ENCODE peak calls at places on chromosomes 1 and 21, in seven cellular contexts. One of them, this sample, is unnamed.

GRCh38 chr1:209675567-209676154 is 449 bp downstream of the G0S2 start:
- DNase-seq in GM06990: peak; percentile 20
- DNase-seq in Panc1: no peak
- DNase-seq in psoas muscle: no peak
- DNase-seq in uterus: peak; percentile 46
- DNase-seq in right lobe of liver: peak; percentile 62
- DNase-seq in left lung: peak; percentile 86
- DNase-seq in this sample: no peak

GRCh38 chr1:8879348-8880067 is 1.0 kb upstream of the ENO1 start:
- DNase-seq in right lobe of liver: no peak
- DNase-seq in Panc1: no peak
- DNase-seq in left lung: no peak
- DNase-seq in psoas muscle: no peak
- DNase-seq in GM06990: no peak
- DNase-seq in uterus: no peak
- DNase-seq in this sample: no peak

GRCh38 chr1:152774875-152775274 is at the start of gene LCE1F:
- DNase-seq in uterus: no peak
- DNase-seq in right lobe of liver: no peak
- DNase-seq in GM06990: no peak
- DNase-seq in Panc1: no peak
- DNase-seq in left lung: no peak
- DNase-seq in psoas muscle: no peak
- DNase-seq in this sample: no peak

GRCh38 chr1:11961230-11961629 is 19.0 kb upstream of the MFN2 start:
- DNase-seq in uterus: no peak
- DNase-seq in right lobe of liver: no peak
- DNase-seq in psoas muscle: no peak
- DNase-seq in Panc1: no peak
- DNase-seq in left lung: no peak
- DNase-seq in GM06990: no peak
- DNase-seq in this sample: no peak

GRCh38 chr1:170145691-170146676 is at the start of gene NTMT2:
- DNase-seq in right lobe of liver: no peak
- DNase-seq in uterus: no peak
- DNase-seq in GM06990: no peak
- DNase-seq in psoas muscle: no peak
- DNase-seq in left lung: peak; percentile 17
- DNase-seq in Panc1: no peak
- DNase-seq in this sample: no peak

GRCh38 chr1:22852144-22852543 is 120.5 kb downstream of the LACTBL1 start:
- DNase-seq in GM06990: no peak
- DNase-seq in uterus: no peak
- DNase-seq in psoas muscle: peak; percentile 11
- DNase-seq in left lung: no peak
- DNase-seq in right lobe of liver: no peak
- DNase-seq in Panc1: no peak
- DNase-seq in this sample: no peak

GRCh38 chr1:201119826-201120225 is 7.2 kb downstream of the ASCL5 start:
- DNase-seq in right lobe of liver: no peak
- DNase-seq in GM06990: no peak
- DNase-seq in left lung: no peak
- DNase-seq in psoas muscle: no peak
- DNase-seq in Panc1: no peak
- DNase-seq in uterus: no peak
- DNase-seq in this sample: no peak

GRCh38 chr1:189510827-189511226 is 966.8 kb downstream of the BRINP3 start:
- DNase-seq in uterus: no peak
- DNase-seq in GM06990: no peak
- DNase-seq in right lobe of liver: no peak
- DNase-seq in left lung: no peak
- DNase-seq in psoas muscle: no peak
- DNase-seq in Panc1: no peak
- DNase-seq in this sample: no peak

GRCh38 chr1:216523449-216524190 is 100.4 kb upstream of the USH2A start:
- DNase-seq in right lobe of liver: no peak
- DNase-seq in psoas muscle: no peak
- DNase-seq in uterus: no peak
- DNase-seq in GM06990: no peak
- DNase-seq in left lung: no peak
- DNase-seq in Panc1: no peak
- DNase-seq in this sample: no peak

GRCh38 chr1:1092149-1092855 is 18.2 kb upstream of the RNF223 start:
- DNase-seq in right lobe of liver: no peak
- DNase-seq in psoas muscle: no peak
- DNase-seq in Panc1: no peak
- DNase-seq in uterus: no peak
- DNase-seq in left lung: no peak
- DNase-seq in GM06990: no peak
- DNase-seq in this sample: no peak

GRCh38 chr1:10866314-10867091 is 70.1 kb upstream of the CASZ1 start:
- DNase-seq in uterus: peak; percentile 27
- DNase-seq in GM06990: no peak
- DNase-seq in Panc1: no peak
- DNase-seq in right lobe of liver: no peak
- DNase-seq in psoas muscle: peak; percentile 17
- DNase-seq in left lung: no peak
- DNase-seq in this sample: peak; percentile 36
- H3K4me3 ChIP-seq in uterus: peak overlapping the region; percentile 29
- H3K4me3 ChIP-seq in GM06990: no peak overlapping the region
- H3K4me3 ChIP-seq in Panc1: peak overlapping the region; percentile 30
- H3K4me3 ChIP-seq in right lobe of liver: peak overlapping the region; percentile 16
- H3K4me3 ChIP-seq in psoas muscle: peak overlapping the region; percentile 60
- H3K4me3 ChIP-seq in left lung: peak overlapping the region; percentile 19
- H3K4me3 ChIP-seq in this sample: no peak overlapping the region

DNA sequence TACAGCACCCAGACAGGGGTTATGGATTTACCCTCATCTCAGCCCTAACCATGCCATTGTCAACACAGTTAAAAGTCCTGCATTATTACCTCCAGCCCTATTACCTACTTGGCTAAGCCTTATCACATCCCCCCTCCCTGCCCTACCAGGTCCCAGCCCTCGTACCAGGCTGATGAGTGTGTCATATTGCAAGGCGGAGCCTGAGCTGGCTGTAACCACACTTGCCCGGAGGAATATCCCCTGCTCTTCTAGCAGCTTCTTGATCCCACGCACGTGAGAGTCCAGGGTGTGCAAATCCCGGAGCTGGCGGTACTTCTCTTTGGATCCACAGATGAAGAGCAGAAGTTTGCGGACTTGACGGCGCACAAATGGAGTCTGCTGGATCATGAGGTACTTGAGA is 87.4 kb downstream of the UBR4 start:
- DNase-seq in uterus: no peak
- DNase-seq in left lung: no peak
- DNase-seq in psoas muscle: no peak
- DNase-seq in right lobe of liver: no peak
- DNase-seq in GM06990: no peak
- DNase-seq in Panc1: no peak
- DNase-seq in this sample: no peak
- H3K36me3 ChIP-seq in uterus: no peaks in the 10 kb centered on the region
- H3K36me3 ChIP-seq in left lung: peaks cover 6% of the 10 kb centered on the region
- H3K36me3 ChIP-seq in psoas muscle: peaks cover 100% of the 10 kb centered on the region
- H3K36me3 ChIP-seq in right lobe of liver: peaks cover 16% of the 10 kb centered on the region
- H3K36me3 ChIP-seq in GM06990: peaks cover 56% of the 10 kb centered on the region
- H3K36me3 ChIP-seq in Panc1: peaks cover 62% of the 10 kb centered on the region
- H3K36me3 ChIP-seq in this sample: peaks cover 94% of the 10 kb centered on the region

GRCh38 chr21:41767606-41768370 is 936 bp upstream of the RIPK4 start:
- DNase-seq in right lobe of liver: no peak
- DNase-seq in uterus: no peak
- DNase-seq in Panc1: no peak
- DNase-seq in GM06990: no peak
- DNase-seq in left lung: no peak
- DNase-seq in psoas muscle: no peak
- DNase-seq in this sample: no peak
- H3K27me3 ChIP-seq in right lobe of liver: no peaks in the 10 kb centered on the region
- H3K27me3 ChIP-seq in uterus: peaks cover 14% of the 10 kb centered on the region
- H3K27me3 ChIP-seq in Panc1: no peaks in the 10 kb centered on the region
- H3K27me3 ChIP-seq in GM06990: peaks cover 2% of the 10 kb centered on the region
- H3K27me3 ChIP-seq in left lung: peaks cover 97% of the 10 kb centered on the region
- H3K27me3 ChIP-seq in psoas muscle: peaks cover 94% of the 10 kb centered on the region
- H3K27me3 ChIP-seq in this sample: peaks cover 5% of the 10 kb centered on the region

GRCh38 chr1:167492509-167492910 is 25.8 kb downstream of the CD247 start:
- DNase-seq in uterus: no peak
- DNase-seq in GM06990: no peak
- DNase-seq in Panc1: no peak
- DNase-seq in psoas muscle: no peak
- DNase-seq in right lobe of liver: no peak
- DNase-seq in left lung: no peak
- DNase-seq in this sample: no peak
- H3K4me3 ChIP-seq in uterus: no peak overlapping the region
- H3K4me3 ChIP-seq in GM06990: no peak overlapping the region
- H3K4me3 ChIP-seq in Panc1: no peak overlapping the region
- H3K4me3 ChIP-seq in psoas muscle: no peak overlapping the region
- H3K4me3 ChIP-seq in right lobe of liver: no peak overlapping the region
- H3K4me3 ChIP-seq in left lung: no peak overlapping the region
- H3K4me3 ChIP-seq in this sample: no peak overlapping the region

DNA sequence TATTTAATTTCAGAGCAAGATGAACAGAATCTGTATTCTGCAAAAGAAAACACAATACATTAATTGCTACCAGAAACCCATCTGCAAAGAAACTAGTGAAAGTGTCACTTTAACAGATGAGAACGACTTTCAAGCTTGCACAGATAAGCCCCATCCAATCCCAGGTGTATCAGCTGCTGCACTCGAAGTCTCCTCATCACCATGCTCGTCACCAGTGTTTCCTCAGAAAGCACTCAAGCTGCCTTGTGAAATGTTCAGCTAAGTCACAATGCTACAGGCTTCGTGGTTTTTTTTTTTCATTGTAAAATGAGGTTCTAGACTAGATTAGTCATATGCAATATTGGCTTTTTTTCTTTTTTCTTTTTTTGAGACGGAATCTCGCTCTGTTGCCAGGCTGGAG is 3.3 kb upstream of the TOMM20 start:
- DNase-seq in Panc1: no peak
- DNase-seq in uterus: no peak
- DNase-seq in left lung: no peak
- DNase-seq in psoas muscle: no peak
- DNase-seq in right lobe of liver: no peak
- DNase-seq in GM06990: no peak
- DNase-seq in this sample: no peak
- H3K36me3 ChIP-seq in Panc1: peaks cover 34% of the 10 kb centered on the region
- H3K36me3 ChIP-seq in uterus: no peaks in the 10 kb centered on the region
- H3K36me3 ChIP-seq in left lung: peaks cover 4% of the 10 kb centered on the region
- H3K36me3 ChIP-seq in psoas muscle: peaks cover 57% of the 10 kb centered on the region
- H3K36me3 ChIP-seq in right lobe of liver: peaks cover 13% of the 10 kb centered on the region
- H3K36me3 ChIP-seq in GM06990: peaks cover 11% of the 10 kb centered on the region
- H3K36me3 ChIP-seq in this sample: peaks cover 68% of the 10 kb centered on the region